ENCODE peak calls at places on chromosomes 6 and 20, in four cellular contexts. Z is NCI-H510A treated with DMSO at 0.1 percent for 48 hours, Y is neuronal stem cell, A is naive B cell. G is an unnamed sample.

GRCh38 chr6:27517928-27518787 is 45.3 kb upstream of the ZNF184 start:
- DNase-seq in Y (no peak), A (no peak), Z (peak; percentile 34), G (no peak)

GRCh38 chr6:89792881-89793280 is 26.7 kb downstream of the MDN1 start:
- DNase-seq in A (no peak), Z (peak; percentile 27), Y (no peak), G (peak; percentile 18)

GRCh38 chr6:19554356-19555225 is 282.6 kb upstream of the ID4 start:
- DNase-seq in A (no peak), Z (no peak), Y (no peak), G (no peak)

GRCh38 chr6:87623248-87623647 is 33.3 kb downstream of the ORC3 start:
- DNase-seq in Y (no peak), Z (no peak), A (no peak), G (no peak)

GRCh38 chr6:2919401-2919800 is 16.3 kb upstream of the SERPINB9 start:
- DNase-seq in Y (no peak), A (no peak), Z (no peak), G (no peak)

GRCh38 chr20:2164966-2165365 is 63.3 kb downstream of the STK35 start:
- DNase-seq in A (no peak), Y (no peak), Z (no peak), G (no peak)

GRCh38 chr6:152380993-152381898 is 255.9 kb downstream of the SYNE1 start:
- DNase-seq in Z (no peak), A (no peak), Y (peak; percentile 62), G (peak; percentile 80)

GRCh38 chr6:116881236-116881635 is 4.2 kb downstream of the RFX6 start:
- DNase-seq in Z (no peak), Y (no peak), A (no peak), G (no peak)

GRCh38 chr6:111662794-111663231 is 57.1 kb upstream of the TRAF3IP2 start:
- DNase-seq in A (no peak), Z (no peak), Y (no peak), G (no peak)

GRCh38 chr6:136927313-136927712 is 5.2 kb downstream of the SLC35D3 start:
- DNase-seq in A (no peak), Z (no peak), Y (peak; percentile 14), G (no peak)

GRCh38 chr6:17602888-17603287 is 2.8 kb downstream of the FAM8A1 start:
- DNase-seq in A (no peak), Y (no peak), Z (no peak), G (no peak)

GRCh38 chr20:47544240-47544639 is 42.6 kb downstream of the NCOA3 start:
- DNase-seq in Z (no peak), A (no peak), Y (no peak), G (no peak)

GRCh38 chr20:5081196-5081595 is 38.6 kb downstream of the PCNA start:
- DNase-seq in Z (no peak), Y (no peak), A (no peak), G (no peak)

GRCh38 chr6:1503811-1504210 is 105.9 kb upstream of the FOXC1 start:
- DNase-seq in Z (no peak), A (no peak), Y (no peak), G (no peak)

GRCh38 chr6:137871299-137871698 is 4.2 kb downstream of the TNFAIP3 start:
- DNase-seq in Y (no peak), A (no peak), Z (no peak), G (no peak)

G was measured in heart left ventricle.